ENCODE peak calls at places on chromosome 3, in five cellular contexts. T is cardiac fibroblast, J is HFFc6, M is IMR-90, H is glutamatergic neuron. A is an unnamed sample.

GRCh38 chr3:63842127-63842526 is 21.5 kb downstream of the THOC7 start:
- DNase-seq in T (no peak), J (no peak), M (no peak), H (no peak), A (no peak)

GRCh38 chr3:107598926-107599754 is 76.4 kb downstream of the BBX start:
- DNase-seq in T (peak), J (peak), M (peak), H (peak), A (no peak)

GRCh38 chr3:149717391-149718056 is 34.8 kb downstream of the COMMD2 start:
- DNase-seq in T (peak), J (peak), M (peak), H (peak), A (no peak)

GRCh38 chr3:59704292-59704691 is 654.5 kb upstream of the CFAP20DC start:
- DNase-seq in T (no peak), J (no peak), M (peak), H (no peak), A (no peak)

GRCh38 chr3:11438636-11439035 is 166.4 kb downstream of the ATG7 start:
- DNase-seq in T (peak), J (no peak), M (peak), H (no peak), A (no peak)

GRCh38 chr3:63900459-63900858 is 11.7 kb downstream of the SCAANT1 start:
- DNase-seq in T (peak), J (no peak), M (no peak), H (no peak), A (no peak)

GRCh38 chr3:58487140-58487886 is 4.6 kb upstream of the KCTD6 start:
- DNase-seq in T (peak), J (peak), M (peak), H (no peak), A (no peak)

GRCh38 chr3:71585891-71586809 is 2.6 kb upstream of the FOXP1 start:
- DNase-seq in T (peak), J (peak), M (peak), H (no peak), A (no peak)

GRCh38 chr3:137820366-137820765 is 56.3 kb downstream of the SOX14 start:
- DNase-seq in T (no peak), J (no peak), M (no peak), H (no peak), A (no peak)

GRCh38 chr3:133506215-133506901 is 67.1 kb upstream of the CDV3 start:
- DNase-seq in T (no peak), J (no peak), M (no peak), H (no peak), A (no peak)

GRCh38 chr3:72248389-72248761 is 463.4 kb upstream of the PROK2 start:
- DNase-seq in T (no peak), J (no peak), M (no peak), H (no peak), A (no peak)

GRCh38 chr3:143135150-143135549 is 15.6 kb downstream of the CHST2 start:
- DNase-seq in T (peak), J (peak), M (peak), H (no peak), A (no peak)

GRCh38 chr3:136245691-136246090 is 4.4 kb upstream of the PCCB start:
- DNase-seq in T (no peak), J (no peak), M (no peak), H (no peak), A (no peak)

GRCh38 chr3:12135029-12135634 is 23.6 kb downstream of the TIMP4 start:
- DNase-seq in T (peak), J (peak), M (peak), H (peak), A (peak)

GRCh38 chr3:13822042-13822441 is 57.8 kb downstream of the WNT7A start:
- DNase-seq in T (no peak), J (peak), M (no peak), H (no peak), A (no peak)

GRCh38 chr3:69011331-69011730 is 2.2 kb downstream of the EOGT start:
- DNase-seq in T (no peak), J (no peak), M (peak), H (no peak), A (no peak)

GRCh38 chr3:36796896-36797295 is 32.5 kb upstream of the DCLK3 start:
- DNase-seq in T (peak), J (peak), M (peak), H (no peak), A (no peak)

GRCh38 chr3:36795622-36796021 is 31.3 kb upstream of the DCLK3 start:
- DNase-seq in T (no peak), J (no peak), M (no peak), H (no peak), A (no peak)

GRCh38 chr3:36790765-36791164 is 26.4 kb upstream of the DCLK3 start:
- DNase-seq in T (no peak), J (no peak), M (no peak), H (no peak), A (no peak)

GRCh38 chr3:36786921-36787890 is 22.9 kb upstream of the DCLK3 start:
- DNase-seq in T (no peak), J (no peak), M (no peak), H (no peak), A (no peak)

DNA sequence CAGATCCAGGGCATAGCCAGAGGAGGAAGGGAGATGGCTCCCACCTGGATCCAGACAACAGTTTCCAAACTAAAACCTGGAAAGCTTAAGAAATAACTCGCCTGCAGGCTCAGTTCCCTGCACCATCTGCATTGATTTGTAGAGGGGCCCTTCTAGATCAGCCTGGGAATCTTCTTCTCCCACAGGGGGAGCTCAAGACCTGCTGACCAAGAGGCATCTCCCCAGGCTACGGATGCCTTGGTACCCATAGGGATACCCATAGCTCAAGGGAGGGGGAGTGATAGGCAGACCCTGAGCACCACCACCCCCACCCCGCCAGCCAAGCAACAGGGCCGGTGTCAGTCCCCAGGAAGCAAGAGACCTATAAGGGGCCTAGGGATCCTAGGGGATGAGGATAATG is 28.0 kb upstream of the DCLK3 start:
- DNase-seq in T (peak), J (peak), M (peak), H (peak), A (no peak)
- TF ChIP-seq CTCF in T (peak), J (peak), M (peak), H (peak), A (no peak)

DNA sequence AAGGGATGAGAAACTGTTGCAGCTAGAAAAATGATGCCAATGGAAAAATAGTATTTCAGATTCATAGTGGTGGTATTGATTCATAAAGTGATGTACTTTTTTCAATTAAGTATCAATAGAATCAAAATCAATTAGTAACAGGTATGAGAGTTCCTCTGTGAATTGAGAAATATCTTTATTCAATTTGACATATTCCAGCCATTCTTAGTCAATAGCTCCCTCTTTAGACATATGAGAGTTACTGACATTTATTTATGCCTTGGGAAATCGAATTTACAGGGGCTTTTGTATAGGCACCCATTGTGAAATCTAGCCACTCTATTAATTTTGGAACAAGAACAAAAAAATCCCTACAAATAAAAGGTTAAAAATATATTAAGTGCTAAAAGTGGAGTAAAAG is 386.9 kb upstream of the CNTN3 start:
- DNase-seq in T (peak), J (no peak), M (peak), H (no peak), A (no peak)
- TF ChIP-seq CTCF in T (no peak), J (peak), M (peak), H (no peak), A (no peak)

DNA sequence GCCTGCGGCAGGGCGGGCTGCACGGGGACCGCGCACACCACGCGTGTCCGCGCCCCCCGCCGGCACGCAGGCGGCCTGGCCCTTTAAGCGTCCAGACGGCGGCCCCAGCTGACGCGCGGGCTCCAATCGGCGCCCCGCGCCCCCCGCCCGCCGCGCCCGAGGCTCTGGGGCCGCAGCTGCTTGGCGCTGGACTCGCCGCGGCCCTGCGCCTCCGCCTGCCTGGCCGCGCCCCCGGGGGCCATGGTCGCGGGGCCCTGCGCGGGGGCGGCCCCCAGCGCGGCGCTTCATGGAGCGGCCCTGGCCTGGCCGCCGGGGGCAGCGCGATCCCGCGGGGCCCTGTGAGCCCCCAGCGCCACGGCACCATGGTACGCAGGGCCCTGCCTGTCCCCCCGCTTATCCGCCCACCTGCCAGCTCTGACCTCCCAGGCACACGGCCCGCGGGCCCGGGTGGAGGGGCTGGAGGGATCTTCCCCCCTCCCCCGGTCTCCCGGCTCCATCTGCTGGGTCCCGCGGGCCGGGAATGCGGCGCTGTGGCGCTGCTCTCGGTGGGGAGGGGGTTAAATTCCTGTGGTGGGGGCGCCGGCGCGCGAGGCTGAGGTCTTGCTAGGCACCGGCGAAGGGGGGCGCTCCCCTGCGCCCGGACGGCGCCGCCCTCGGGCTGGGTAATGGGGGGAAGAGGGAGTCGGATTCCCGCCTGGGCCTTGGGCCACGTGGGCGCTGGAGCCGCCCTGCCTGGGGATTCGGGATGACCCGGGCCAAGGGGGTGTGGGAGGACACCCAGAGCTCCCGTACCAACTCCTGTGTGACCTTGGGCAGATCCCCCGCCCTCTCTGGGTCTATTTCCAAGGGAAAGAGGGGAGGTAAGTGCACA is 1.1 kb downstream of the ZBTB47 start:
- DNase-seq in T (peak), J (peak), M (peak), H (peak), A (peak)
- TF ChIP-seq CTCF in T (no peak), J (peak), M (peak), H (no peak), A (no peak)

DNA sequence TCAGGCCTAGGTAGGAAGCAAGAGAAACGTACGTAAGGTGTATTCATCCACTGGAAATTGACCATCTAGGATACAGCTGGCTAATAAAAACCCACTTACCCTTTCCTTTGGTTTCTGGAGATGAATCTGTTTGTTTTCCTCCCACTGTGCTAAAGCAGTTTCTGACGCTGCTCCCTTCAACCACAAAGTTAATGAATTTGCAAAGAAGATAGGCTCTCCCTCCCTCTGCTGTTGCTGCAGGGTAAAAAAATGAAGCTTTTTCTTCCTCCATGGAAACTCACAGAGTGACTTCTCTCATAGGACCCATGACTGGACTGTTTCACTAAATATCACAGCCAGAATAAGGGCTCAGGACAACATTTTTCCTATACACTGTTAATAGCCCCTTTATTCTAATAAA is 172.1 kb upstream of the LRRN1 start:
- DNase-seq in T (no peak), J (no peak), M (no peak), H (no peak), A (no peak)
- TF ChIP-seq CTCF in T (no peak), J (no peak), M (no peak), H (no peak), A (no peak)

DNA sequence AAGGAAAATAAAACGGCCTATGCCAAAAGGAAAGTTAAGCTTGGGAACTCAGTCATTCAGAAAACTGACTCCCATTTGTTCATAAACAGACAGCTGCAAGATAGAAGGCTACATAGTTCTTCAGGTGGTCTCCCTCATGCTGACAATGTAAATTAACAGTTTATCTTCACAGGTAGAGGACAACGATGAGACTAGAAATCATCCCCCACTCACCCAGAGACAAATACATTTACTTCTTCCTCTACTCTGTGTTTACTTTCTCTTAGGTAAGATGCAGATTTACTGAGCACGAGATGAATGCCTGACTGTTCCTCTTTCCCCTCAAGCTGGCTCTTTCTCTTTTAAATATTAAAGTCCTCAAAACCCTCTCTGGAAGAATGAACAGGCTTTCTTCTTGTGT is 117.6 kb upstream of the UBP1 start:
- DNase-seq in T (no peak), J (no peak), M (no peak), H (no peak), A (no peak)
- TF ChIP-seq CTCF in T (no peak), J (no peak), M (no peak), H (no peak), A (no peak)

GRCh38 chr3:182837855-182838454 is 44.7 kb downstream of the ATP11B start:
- DNase-seq in T (peak), J (peak), M (peak), H (no peak), A (no peak)
- TF ChIP-seq CTCF in T (peak), J (peak), M (peak), H (peak), A (no peak)

GRCh38 chr3:16803019-16803418 is 81.7 kb upstream of the PLCL2 start:
- DNase-seq in T (no peak), J (no peak), M (no peak), H (peak), A (no peak)
- TF ChIP-seq CTCF in T (no peak), J (no peak), M (no peak), H (no peak), A (no peak)

DNA sequence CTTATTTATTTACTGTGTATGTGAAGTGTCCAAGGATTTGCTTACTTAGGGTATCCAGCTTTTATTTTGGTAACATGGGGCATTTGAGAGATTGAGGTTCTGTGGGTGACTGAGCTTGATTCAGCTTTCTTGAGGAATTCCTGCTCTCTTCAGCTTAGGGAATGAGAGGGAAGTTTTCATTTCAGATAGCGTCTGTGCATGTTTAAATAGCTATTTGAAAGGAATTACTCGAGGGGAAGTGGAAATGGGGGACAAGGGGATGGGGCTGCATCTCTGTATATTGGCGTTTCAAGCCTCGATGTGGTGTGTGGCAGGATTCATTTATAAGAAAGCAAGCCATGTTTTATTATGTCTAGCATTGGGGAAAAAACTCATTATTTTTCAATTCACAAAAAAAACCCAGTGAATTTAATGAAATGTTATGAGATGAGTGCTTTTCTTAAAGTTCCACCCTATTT is 1.0 kb downstream of the ATP2C1 start:
- DNase-seq in T (peak), J (no peak), M (peak), H (no peak), A (no peak)
- TF ChIP-seq CTCF in T (no peak), J (no peak), M (no peak), H (no peak), A (no peak)

A was measured in lower leg skin.